ENCODE peak calls at places on chromosomes 2 and 18, in five cellular contexts. H, A, N, Z and F are unnamed samples.

GRCh38 chr2:100902833-100903405 is 83.0 kb downstream of the NPAS2 start:
- DNase-seq in H (no peak), A (peak; percentile 50), N (peak; percentile 98), Z (no peak), F (peak; percentile 87)

GRCh38 chr2:206531996-206532543 is 88.7 kb downstream of the ADAM23 start:
- DNase-seq in H (peak; percentile 69), A (peak; percentile 47), N (peak; percentile 43), Z (no peak), F (no peak)

GRCh38 chr2:68653538-68653982 is 10.2 kb downstream of the PROKR1 start:
- DNase-seq in H (no peak), A (no peak), N (peak; percentile 53), Z (no peak), F (peak; percentile 95)

GRCh38 chr2:20583425-20583881 is 67.4 kb downstream of the HS1BP3 start:
- DNase-seq in H (peak; percentile 45), A (no peak), N (no peak), Z (peak; percentile 11), F (no peak)

GRCh38 chr2:65436825-65437221 is 4.4 kb upstream of the SPRED2 start:
- DNase-seq in H (no peak), A (no peak), N (no peak), Z (no peak), F (no peak)

GRCh38 chr2:15831150-15831549 is 109.2 kb upstream of the MYCN start:
- DNase-seq in H (no peak), A (no peak), N (no peak), Z (no peak), F (no peak)

GRCh38 chr2:74564222-74564621 is 9.7 kb downstream of the DOK1 start:
- DNase-seq in H (no peak), A (no peak), N (peak; percentile 56), Z (no peak), F (peak; percentile 48)

GRCh38 chr2:154394600-154394999 is 303.9 kb upstream of the KCNJ3 start:
- DNase-seq in H (no peak), A (no peak), N (no peak), Z (no peak), F (no peak)

GRCh38 chr2:218721488-218721887 is 10.9 kb downstream of the TTLL4 start:
- DNase-seq in H (no peak), A (no peak), N (no peak), Z (no peak), F (no peak)

GRCh38 chr2:217467331-217467730 is 535.5 kb downstream of the TNS1 start:
- DNase-seq in H (no peak), A (no peak), N (peak; percentile 33), Z (no peak), F (no peak)

GRCh38 chr18:47737956-47738355 is 192.5 kb downstream of the SMAD2 start:
- DNase-seq in H (no peak), A (no peak), N (no peak), Z (no peak), F (no peak)

GRCh38 chr2:32355976-32356734 is 668 bp upstream of the BIRC6 start:
- DNase-seq in H (no peak), A (no peak), N (no peak), Z (no peak), F (no peak)

GRCh38 chr2:178419123-178419522 is 31.9 kb downstream of the PRKRA start:
- DNase-seq in H (no peak), A (no peak), N (peak; percentile 39), Z (no peak), F (peak; percentile 59)

GRCh38 chr2:160232905-160233475 is 32.9 kb upstream of the ITGB6 start:
- DNase-seq in H (no peak), A (no peak), N (no peak), Z (no peak), F (no peak)

GRCh38 chr2:10868465-10869314 is 43.0 kb upstream of the KCNF1 start:
- DNase-seq in H (peak; percentile 79), A (no peak), N (no peak), Z (peak; percentile 59), F (no peak)

GRCh38 chr2:41963661-41964525 is 83.9 kb upstream of the PKDCC start:
- DNase-seq in H (peak; percentile 59), A (peak; percentile 60), N (peak; percentile 52), Z (peak; percentile 65), F (peak; percentile 72)

GRCh38 chr2:84302513-84303412 is 156.3 kb downstream of the SUCLG1 start:
- DNase-seq in H (no peak), A (peak; percentile 42), N (peak; percentile 40), Z (no peak), F (peak; percentile 57)

GRCh38 chr2:102893870-102894269 is 132.0 kb downstream of the TMEM182 start:
- DNase-seq in H (no peak), A (no peak), N (no peak), Z (no peak), F (no peak)

GRCh38 chr2:228866044-228866443 is 405.0 kb downstream of the PID1 start:
- DNase-seq in H (no peak), A (no peak), N (no peak), Z (no peak), F (no peak)

GRCh38 chr2:176110975-176111663 is 4.0 kb downstream of the HOXD11 start:
- DNase-seq in H (no peak), A (no peak), N (peak; percentile 67), Z (no peak), F (peak; percentile 47)

GRCh38 chr2:62099050-62099449 is 96.9 kb upstream of the B3GNT2 start:
- DNase-seq in H (no peak), A (no peak), N (no peak), Z (no peak), F (no peak)
- H3K4me3 ChIP-seq in H (no peak overlapping the region), A (no peak overlapping the region), N (no peak overlapping the region), Z (no peak overlapping the region), F (no peak overlapping the region)

DNA sequence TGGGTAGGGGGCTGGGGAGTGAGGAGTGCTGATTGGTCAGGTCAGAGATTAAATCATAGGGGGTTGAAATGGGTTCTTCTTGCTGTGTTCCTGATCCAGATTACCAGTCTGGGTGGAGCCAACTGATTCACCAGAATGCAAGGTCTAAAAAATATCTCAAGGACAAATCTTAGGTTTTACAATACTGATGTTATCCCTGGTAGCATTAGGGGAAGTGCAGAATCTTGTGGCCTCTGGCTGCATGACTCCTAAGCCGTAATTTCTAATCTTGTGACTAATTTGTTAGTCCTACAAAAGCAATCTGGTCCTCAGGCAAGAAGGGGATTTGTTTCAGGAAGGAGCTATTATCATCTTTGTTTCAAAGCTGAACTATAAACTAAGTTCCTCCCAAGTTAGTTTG is 289.2 kb upstream of the KYNU start:
- DNase-seq in H (no peak), A (no peak), N (no peak), Z (no peak), F (no peak)
- H3K4me3 ChIP-seq in H (no peak overlapping the region), A (no peak overlapping the region), N (no peak overlapping the region), Z (no peak overlapping the region), F (no peak overlapping the region)

DNA sequence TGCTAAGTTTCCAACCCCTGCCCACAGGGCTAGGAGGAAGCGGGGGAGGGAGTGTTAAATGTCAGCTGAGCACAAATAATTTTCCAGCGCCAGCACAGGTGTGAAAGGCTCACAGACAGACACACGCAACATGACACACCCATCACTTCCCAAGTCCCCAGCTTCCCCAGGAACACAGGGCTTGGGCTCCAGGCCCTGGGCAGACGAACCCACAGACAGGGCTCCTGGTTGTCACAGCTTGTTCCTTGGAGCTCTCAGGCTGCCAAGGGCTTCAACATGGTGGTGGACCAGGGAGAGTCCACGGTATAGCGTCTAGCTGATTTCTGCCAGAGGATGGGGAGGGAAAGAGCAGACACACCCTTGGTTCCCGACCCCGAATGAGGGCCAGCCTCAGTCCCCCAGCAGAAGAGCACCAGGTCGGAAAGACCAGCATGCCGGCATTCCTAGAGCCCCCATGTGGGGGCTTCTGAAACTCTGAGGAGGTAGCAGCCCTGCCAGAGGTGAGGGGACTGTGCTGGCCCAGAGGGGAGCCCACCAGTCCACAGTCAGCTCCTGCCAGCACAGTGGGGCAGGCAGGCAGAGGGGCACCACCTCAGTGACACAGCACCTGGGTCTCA is 1.9 kb downstream of the DUSP2 start:
- DNase-seq in H (no peak), A (no peak), N (no peak), Z (no peak), F (no peak)
- H3K4me3 ChIP-seq in H (peak overlapping the region; percentile 15), A (no peak overlapping the region), N (no peak overlapping the region), Z (no peak overlapping the region), F (no peak overlapping the region)

GRCh38 chr2:98827625-98828368 is 96.9 kb upstream of the MGAT4A start:
- DNase-seq in H (no peak), A (no peak), N (no peak), Z (no peak), F (no peak)

GRCh38 chr2:98828369-98828744 is 97.4 kb upstream of the MGAT4A start:
- DNase-seq in H (no peak), A (no peak), N (no peak), Z (no peak), F (no peak)

GRCh38 chr2:98830573-98831145 is 99.7 kb upstream of the MGAT4A start:
- DNase-seq in H (no peak), A (no peak), N (no peak), Z (no peak), F (no peak)

GRCh38 chr2:98829586-98830270 is 98.8 kb upstream of the MGAT4A start:
- DNase-seq in H (no peak), A (no peak), N (no peak), Z (no peak), F (no peak)

GRCh38 chr2:98828793-98829371 is 98.0 kb upstream of the MGAT4A start:
- DNase-seq in H (no peak), A (no peak), N (no peak), Z (no peak), F (no peak)
- H3K4me3 ChIP-seq in H (no peak overlapping the region), A (no peak overlapping the region), N (no peak overlapping the region), Z (no peak overlapping the region), F (no peak overlapping the region)

GRCh38 chr2:48310581-48310980 is 219.4 kb upstream of the STON1 start:
- DNase-seq in H (no peak), A (no peak), N (no peak), Z (no peak), F (no peak)

GRCh38 chr2:48309900-48310299 is 220.1 kb upstream of the STON1 start:
- DNase-seq in H (no peak), A (no peak), N (no peak), Z (no peak), F (no peak)

GRCh38 chr2:48315847-48316194 is 214.1 kb upstream of the STON1 start:
- DNase-seq in H (no peak), A (no peak), N (peak; percentile 10), Z (no peak), F (no peak)

GRCh38 chr2:48313036-48313877 is 216.7 kb upstream of the STON1 start:
- DNase-seq in H (no peak), A (no peak), N (no peak), Z (no peak), F (no peak)

DNA sequence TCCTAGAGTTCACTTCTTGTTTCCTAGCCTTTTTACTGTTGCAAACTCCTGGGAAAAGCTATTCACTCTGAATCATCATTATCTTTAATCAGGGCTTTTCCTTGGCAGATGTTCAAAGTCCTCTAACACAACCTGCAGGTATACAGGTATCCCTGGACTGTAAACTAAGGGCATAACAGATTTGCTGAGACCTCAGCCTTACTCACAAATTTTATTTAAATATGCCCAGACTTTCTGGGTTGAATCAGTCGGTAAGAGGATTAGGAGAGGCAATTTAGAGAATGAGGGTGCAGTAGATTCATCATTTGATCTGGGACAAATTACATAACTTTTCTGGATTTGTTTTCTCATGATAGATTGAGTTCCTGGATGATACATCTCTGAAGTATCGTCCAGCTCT is 217.8 kb upstream of the STON1 start:
- DNase-seq in H (no peak), A (no peak), N (peak; percentile 61), Z (no peak), F (no peak)
- H3K4me3 ChIP-seq in H (no peak overlapping the region), A (no peak overlapping the region), N (no peak overlapping the region), Z (no peak overlapping the region), F (no peak overlapping the region)